ENCODE peak calls at places on chromosomes 6 and 20, in seven cellular contexts. M is epithelial cell of esophagus, Y is SK-N-SH, D is choroid plexus epithelial cell, Z is MM.1S, J is RWPE1, R is body of pancreas. Q is an unnamed sample.

GRCh38 chr20:57561356-57562279 is 708 bp downstream of the PCK1 start:
- DNase-seq in M (no peak), Y (no peak), D (no peak), Z (no peak), J (no peak), R (no peak), Q (no peak)

GRCh38 chr6:21708181-21708580 is 114.6 kb downstream of the SOX4 start:
- DNase-seq in M (no peak), Y (no peak), D (no peak), Z (no peak), J (no peak), R (no peak), Q (no peak)

GRCh38 chr6:152023613-152024012 is 216.1 kb downstream of the ESR1 start:
- DNase-seq in M (no peak), Y (no peak), D (no peak), Z (no peak), J (no peak), R (no peak), Q (no peak)

GRCh38 chr6:128885381-128885780 is 2.4 kb downstream of the LAMA2 start:
- DNase-seq in M (no peak), Y (no peak), D (peak), Z (no peak), J (no peak), R (no peak), Q (no peak)

GRCh38 chr6:142700676-142701185 is 244.2 kb downstream of the HIVEP2 start:
- DNase-seq in M (no peak), Y (no peak), D (no peak), Z (no peak), J (no peak), R (no peak), Q (no peak)

GRCh38 chr6:134701301-134701700 is 248.6 kb downstream of the ALDH8A1 start:
- DNase-seq in M (no peak), Y (no peak), D (no peak), Z (no peak), J (no peak), R (no peak), Q (no peak)

GRCh38 chr6:166370489-166370888 is 12.3 kb downstream of the MPC1 start:
- DNase-seq in M (no peak), Y (no peak), D (no peak), Z (no peak), J (no peak), R (no peak), Q (no peak)

GRCh38 chr6:165652766-165653165 is 10.3 kb downstream of the PDE10A start:
- DNase-seq in M (no peak), Y (no peak), D (no peak), Z (no peak), J (no peak), R (no peak), Q (no peak)

GRCh38 chr6:126797981-126798380 is 320.5 kb upstream of the RSPO3 start:
- DNase-seq in M (no peak), Y (no peak), D (peak), Z (no peak), J (no peak), R (no peak), Q (no peak)

DNA sequence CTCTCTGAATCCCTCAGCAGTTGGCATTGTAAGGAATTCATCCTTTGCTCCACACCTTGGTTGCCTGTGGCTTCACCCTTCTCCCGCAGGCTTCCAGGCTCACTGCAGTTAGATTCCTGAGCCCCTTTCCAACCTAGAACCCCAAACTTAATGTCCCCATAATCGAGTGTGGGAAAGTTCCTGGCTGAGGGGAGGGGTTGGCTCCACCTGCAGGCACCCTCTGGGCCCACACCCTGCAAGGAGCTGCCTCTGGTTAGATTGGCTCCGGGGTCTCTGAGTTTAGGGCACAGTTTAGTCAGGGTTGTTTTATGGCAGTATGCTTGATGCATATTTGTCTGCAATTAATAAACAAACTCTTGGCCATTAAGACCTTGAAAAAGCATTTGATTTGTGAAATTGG is 63.4 kb downstream of the MTHFD1L start:
- DNase-seq in M (no peak), Y (no peak), D (peak), Z (no peak), J (no peak), R (no peak), Q (peak)
- TF ChIP-seq CTCF in M (peak), Y (peak), D (peak), Z (peak), J (no peak), R (no peak), Q (peak)

DNA sequence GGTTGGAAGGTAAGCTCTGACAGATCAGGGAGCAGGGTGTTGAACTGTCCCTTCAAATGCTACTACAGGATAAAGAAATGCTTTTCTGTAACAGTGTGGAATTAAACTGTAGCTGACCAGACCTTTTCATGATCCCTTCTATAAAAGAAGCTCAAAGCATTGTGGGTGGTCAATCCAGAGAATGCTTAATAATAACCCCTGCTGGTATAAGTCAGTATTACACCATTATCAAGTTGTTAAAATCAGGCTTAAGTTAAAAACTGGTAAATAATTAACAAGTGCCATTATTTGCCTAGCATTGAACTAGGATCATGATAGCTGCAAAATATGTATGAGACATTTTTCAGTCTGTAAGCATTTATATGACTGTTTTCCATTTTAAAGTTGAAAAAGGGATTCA is 468.9 kb downstream of the PKHD1 start:
- DNase-seq in M (peak), Y (no peak), D (no peak), Z (no peak), J (no peak), R (no peak), Q (no peak)
- TF ChIP-seq CTCF in M (peak), Y (peak), D (no peak), Z (peak), J (peak), R (peak), Q (no peak)

DNA sequence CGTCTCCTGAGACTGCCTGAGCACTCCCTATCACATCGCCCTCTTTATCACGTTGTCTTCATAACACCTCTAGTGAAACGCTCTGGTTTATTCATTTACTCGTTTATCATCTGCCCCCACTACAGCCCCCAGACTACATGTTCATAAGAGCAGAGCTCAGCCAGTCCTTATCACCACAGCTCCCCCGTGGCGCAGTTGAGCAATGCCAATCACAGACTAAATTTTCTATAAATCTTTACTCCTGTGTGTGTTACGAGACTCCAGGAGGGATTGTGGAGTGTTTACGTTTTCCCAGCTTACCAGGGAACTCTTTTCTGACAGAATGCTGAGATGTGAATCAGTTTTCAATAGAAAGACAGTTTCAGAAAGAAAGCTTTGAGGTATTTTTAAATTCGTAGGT is 316.3 kb downstream of the ADGRB3 start:
- DNase-seq in M (no peak), Y (no peak), D (no peak), Z (no peak), J (no peak), R (no peak), Q (no peak)
- TF ChIP-seq CTCF in M (no peak), Y (no peak), D (no peak), Z (no peak), J (no peak), R (no peak), Q (no peak)

GRCh38 chr6:74343804-74344203 is 647.8 kb downstream of the CD109 start:
- DNase-seq in M (peak), Y (peak), D (peak), Z (peak), J (peak), R (no peak), Q (no peak)
- TF ChIP-seq CTCF in M (peak), Y (peak), D (peak), Z (peak), J (peak), R (peak), Q (no peak)

GRCh38 chr6:116096979-116097816 is 3.5 kb upstream of the NT5DC1 start:
- DNase-seq in M (no peak), Y (peak), D (peak), Z (no peak), J (no peak), R (no peak), Q (no peak)
- TF ChIP-seq CTCF in M (peak), Y (peak), D (peak), Z (peak), J (peak), R (peak), Q (no peak)

DNA sequence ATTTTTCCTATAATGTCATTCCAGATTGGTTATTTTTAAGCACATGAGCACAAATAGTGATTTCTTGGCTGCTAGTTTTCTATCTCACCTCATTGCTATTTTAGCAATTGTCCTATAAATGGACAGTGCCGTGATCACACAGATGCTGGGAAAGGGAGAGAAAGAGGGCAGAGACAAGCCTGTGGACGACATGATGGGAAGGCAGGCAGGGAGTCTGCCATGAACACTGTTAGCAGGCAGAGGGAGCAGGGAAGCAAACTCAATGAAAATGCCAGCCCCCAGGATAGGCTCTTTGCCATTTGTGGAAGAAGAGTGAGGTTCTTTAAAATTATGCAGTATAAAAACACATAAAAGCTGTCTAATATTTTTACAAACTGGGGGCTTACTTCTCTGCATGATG is 96.8 kb downstream of the ADTRP start:
- DNase-seq in M (no peak), Y (no peak), D (peak), Z (no peak), J (no peak), R (no peak), Q (no peak)
- TF ChIP-seq CTCF in M (no peak), Y (no peak), D (peak), Z (no peak), J (no peak), R (no peak), Q (no peak)

GRCh38 chr20:45117581-45117980 is 2.6 kb upstream of the WFDC5 start:
- DNase-seq in M (no peak), Y (no peak), D (no peak), Z (peak), J (no peak), R (no peak), Q (no peak)

GRCh38 chr20:45119556-45120266 is 4.6 kb downstream of the WFDC12 start:
- DNase-seq in M (no peak), Y (no peak), D (no peak), Z (no peak), J (no peak), R (no peak), Q (no peak)

GRCh38 chr20:45115829-45116228 is 855 bp upstream of the WFDC5 start:
- DNase-seq in M (no peak), Y (no peak), D (no peak), Z (peak), J (no peak), R (no peak), Q (no peak)

GRCh38 chr20:45115386-45115774 is 406 bp upstream of the WFDC5 start:
- DNase-seq in M (no peak), Y (no peak), D (no peak), Z (no peak), J (no peak), R (no peak), Q (no peak)

GRCh38 chr20:45118028-45118427 is 3.1 kb upstream of the WFDC5 start:
- DNase-seq in M (no peak), Y (no peak), D (peak), Z (no peak), J (no peak), R (no peak), Q (no peak)
- TF ChIP-seq CTCF in M (no peak), Y (no peak), D (peak), Z (peak), J (no peak), R (no peak), Q (no peak)

GRCh38 chr20:10445758-10446157 is 10.7 kb downstream of the SLX4IP start:
- DNase-seq in M (no peak), Y (no peak), D (no peak), Z (no peak), J (no peak), R (no peak), Q (no peak)

GRCh38 chr20:10443936-10444335 is 8.8 kb downstream of the SLX4IP start:
- DNase-seq in M (no peak), Y (no peak), D (no peak), Z (no peak), J (no peak), R (no peak), Q (no peak)

GRCh38 chr20:10449270-10449669 is 14.2 kb downstream of the SLX4IP start:
- DNase-seq in M (peak), Y (no peak), D (no peak), Z (no peak), J (no peak), R (peak), Q (no peak)

GRCh38 chr20:10447028-10447427 is 11.9 kb downstream of the SLX4IP start:
- DNase-seq in M (peak), Y (peak), D (peak), Z (peak), J (peak), R (peak), Q (peak)

DNA sequence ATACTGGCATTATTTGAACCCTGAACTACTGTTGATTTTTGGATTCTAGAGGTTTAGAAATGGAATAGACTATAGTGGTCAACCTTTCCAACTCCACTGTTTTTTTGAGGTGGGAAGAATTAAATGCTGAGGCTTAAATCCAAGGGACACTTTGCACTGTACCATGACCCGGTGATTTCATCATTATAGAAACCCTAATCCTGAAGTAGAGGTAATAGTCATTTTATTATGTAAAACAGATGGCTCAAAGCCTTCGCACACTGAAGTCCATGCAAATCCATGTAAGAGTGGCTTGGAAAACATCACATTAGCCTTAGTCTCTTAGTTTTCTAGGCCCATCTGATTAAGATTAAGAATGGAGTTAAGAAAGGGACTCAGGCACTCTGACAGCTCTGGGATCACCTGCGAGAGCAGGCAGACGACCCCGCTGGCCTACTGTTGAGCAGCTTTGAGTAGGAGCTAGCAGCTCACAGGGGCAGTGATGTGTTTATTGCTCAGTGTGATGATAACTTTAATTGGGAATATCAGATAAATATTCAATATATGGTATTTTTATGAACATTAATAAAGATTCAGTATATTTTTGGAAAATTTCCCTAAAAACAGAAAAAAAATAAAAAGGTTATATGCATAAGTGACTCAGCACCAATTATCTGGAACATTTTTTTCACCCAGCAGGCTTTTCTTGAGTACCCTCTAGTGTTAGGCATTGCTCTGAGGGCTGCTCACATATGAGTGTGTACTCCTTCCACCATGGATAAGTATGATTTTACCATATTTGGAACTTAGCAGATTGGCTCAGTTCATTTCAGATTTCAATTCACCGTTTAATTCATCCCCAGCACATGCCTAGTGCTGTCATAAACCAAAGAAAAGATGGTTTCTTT is 13.4 kb downstream of the SLX4IP start:
- DNase-seq in M (no peak), Y (no peak), D (peak), Z (no peak), J (no peak), R (no peak), Q (no peak)
- TF ChIP-seq CTCF in M (no peak), Y (peak), D (peak), Z (no peak), J (no peak), R (no peak), Q (no peak)

DNA sequence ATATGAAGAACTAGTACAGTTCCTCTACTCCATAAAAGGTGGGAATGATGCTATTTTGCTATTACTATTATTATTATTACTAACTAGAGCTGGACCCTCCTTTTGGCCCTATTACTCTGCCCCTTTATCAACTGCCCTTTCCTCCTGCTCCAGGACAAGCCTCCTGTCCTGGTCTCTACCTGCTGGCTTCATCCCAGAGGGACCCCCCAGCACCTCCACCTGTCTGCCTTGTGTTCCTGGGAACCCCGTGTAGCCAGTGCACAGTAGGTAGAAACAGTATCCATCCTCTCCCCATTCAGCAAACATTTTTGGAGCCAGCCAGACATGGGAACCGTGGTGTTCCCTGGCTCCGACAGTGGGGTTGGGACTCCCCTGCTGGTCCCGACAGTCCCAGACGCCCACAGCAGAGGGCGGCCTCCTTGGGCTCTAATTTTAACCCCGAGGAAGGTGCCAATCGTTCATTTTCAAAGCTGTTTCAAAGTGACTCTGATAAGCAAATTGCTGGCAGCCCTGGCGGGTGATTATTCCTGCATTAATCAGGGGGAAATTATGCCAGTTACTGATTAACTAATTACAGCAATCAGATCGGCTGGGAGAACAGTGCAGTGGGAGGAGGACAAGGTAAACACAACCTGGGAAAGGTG is 44.2 kb upstream of the MDGA1 start:
- DNase-seq in M (peak), Y (peak), D (no peak), Z (no peak), J (no peak), R (peak), Q (peak)
- TF ChIP-seq CTCF in M (peak), Y (peak), D (peak), Z (no peak), J (no peak), R (peak), Q (no peak)

DNA sequence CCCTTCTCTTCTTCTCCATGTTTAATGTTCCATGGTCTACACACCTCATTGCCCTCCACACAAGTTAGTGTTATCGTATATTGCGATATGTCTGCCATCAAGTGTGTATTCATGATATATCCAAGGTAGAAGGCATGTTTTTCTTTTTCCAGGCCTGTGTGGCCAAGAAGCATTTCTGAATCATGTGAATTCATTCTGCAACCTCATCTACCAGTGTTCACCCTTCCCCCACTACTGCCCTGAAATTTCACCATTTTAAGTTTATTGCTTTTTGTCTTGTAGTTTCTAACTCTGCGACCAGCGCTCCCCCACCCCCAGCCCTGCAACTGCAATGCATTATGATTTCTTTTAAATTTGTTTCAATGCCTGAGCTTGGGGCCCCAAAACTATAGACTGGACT is 618.0 kb upstream of the FLRT3 start:
- DNase-seq in M (no peak), Y (no peak), D (no peak), Z (no peak), J (no peak), R (no peak), Q (no peak)
- TF ChIP-seq CTCF in M (no peak), Y (no peak), D (no peak), Z (no peak), J (no peak), R (no peak), Q (no peak)